ENCODE peak calls at places on chromosomes 1 and 21, in five cellular contexts. E is HEK293T, S is MM.1S, U is ureter, G is breast epithelium. C is an unnamed sample.
A peak's percentile ranks its signal among the peaks of the same experiment; 100 is the strongest.

GRCh38 chr1:241934181-241934815 is 23.3 kb upstream of the BECN2 start:
- DNase-seq in E (peak; percentile 55), U (no peak), S (no peak), G (no peak), C (peak; percentile 96)

GRCh38 chr1:50508040-50508586 is 84.9 kb upstream of the DMRTA2 start:
- DNase-seq in U (no peak), S (no peak), E (no peak), G (no peak), C (no peak)

GRCh38 chr1:218390625-218391024 is 45.5 kb downstream of the TGFB2 start:
- DNase-seq in G (no peak), S (no peak), U (no peak), E (no peak), C (no peak)

GRCh38 chr21:35475768-35476167 is 426.7 kb upstream of the RUNX1 start:
- DNase-seq in U (no peak), G (no peak), E (no peak), S (no peak), C (no peak)

GRCh38 chr21:41396452-41397107 is 29.5 kb upstream of the MX1 start:
- DNase-seq in S (no peak), U (peak; percentile 69), G (peak; percentile 79), E (no peak), C (peak; percentile 59)

GRCh38 chr1:150473659-150474058 is 13.6 kb upstream of the TARS2 start:
- DNase-seq in G (no peak), S (no peak), E (no peak), U (no peak), C (no peak)

GRCh38 chr1:115980998-115981993 is 5.0 kb downstream of the SLC22A15 start:
- DNase-seq in U (no peak), E (peak; percentile 73), S (peak; percentile 17), G (no peak), C (peak; percentile 91)

GRCh38 chr1:1626207-1627141 is 5.5 kb upstream of the MMP23B start:
- DNase-seq in E (no peak), U (peak; percentile 43), S (no peak), G (no peak), C (no peak)

GRCh38 chr1:8004803-8005573 is 21.1 kb downstream of the ERRFI1 start:
- DNase-seq in E (no peak), S (no peak), U (peak; percentile 87), G (peak; percentile 90), C (peak; percentile 89)

GRCh38 chr1:223429313-223429731 is 36.1 kb downstream of the CCDC185 start:
- DNase-seq in S (no peak), G (no peak), U (no peak), E (no peak), C (no peak)

GRCh38 chr1:13593511-13594131 is 10.0 kb downstream of the PDPN start:
- DNase-seq in U (peak; percentile 54), E (no peak), S (no peak), G (no peak), C (peak; percentile 83)

GRCh38 chr1:3708696-3709246 is 43.5 kb upstream of the CCDC27 start:
- DNase-seq in G (no peak), S (no peak), E (no peak), U (peak; percentile 69), C (no peak)

GRCh38 chr21:28811860-28812259 is 180.8 kb downstream of the LTN1 start:
- DNase-seq in E (no peak), U (no peak), G (no peak), S (no peak), C (no peak)

GRCh38 chr1:14803002-14803789 is 204.7 kb downstream of the KAZN start:
- DNase-seq in G (no peak), E (no peak), U (no peak), S (no peak), C (no peak)

GRCh38 chr1:179823693-179824092 is 53.9 kb downstream of the TOR1AIP2 start:
- DNase-seq in G (no peak), E (no peak), S (no peak), U (no peak), C (no peak)

GRCh38 chr1:24591781-24592180 is 35.9 kb downstream of the NCMAP start:
- DNase-seq in E (no peak), G (no peak), U (no peak), S (no peak), C (no peak)

GRCh38 chr1:184499626-184500025 is 112.8 kb downstream of the C1orf21 start:
- DNase-seq in S (no peak), U (no peak), E (no peak), G (no peak), C (peak; percentile 57)

GRCh38 chr1:209106861-209107260 is 476.7 kb upstream of the CAMK1G start:
- DNase-seq in S (peak; percentile 65), G (no peak), E (no peak), U (no peak), C (no peak)

GRCh38 chr21:29366532-29366931 is 67.8 kb downstream of the BACH1 start:
- DNase-seq in S (no peak), U (no peak), G (no peak), E (no peak), C (no peak)

GRCh38 chr1:195663549-195664280 is 944.5 kb downstream of the KCNT2 start:
- DNase-seq in U (no peak), S (no peak), E (no peak), G (no peak), C (peak; percentile 10)

GRCh38 chr1:35222322-35223108 is 29.6 kb upstream of the SFPQ start:
- DNase-seq in U (no peak), E (no peak), G (no peak), S (no peak), C (no peak)

GRCh38 chr1:167121375-167122120 is 27.7 kb downstream of the STYXL2 start:
- DNase-seq in G (peak; percentile 58), U (peak; percentile 73), S (no peak), E (no peak), C (peak; percentile 86)

GRCh38 chr1:3369437-3370076 is 84.9 kb upstream of the ARHGEF16 start:
- DNase-seq in G (no peak), S (no peak), E (no peak), U (peak; percentile 79), C (no peak)

GRCh38 chr21:29228306-29228705 is 70.4 kb upstream of the BACH1 start:
- DNase-seq in S (no peak), U (no peak), G (no peak), E (no peak), C (no peak)

GRCh38 chr21:45433911-45434644 is 29.1 kb downstream of the COL18A1 start:
- DNase-seq in E (no peak), S (no peak), G (no peak), U (no peak), C (no peak)

C was measured in mesendoderm.